ENCODE peak calls at places on chromosome 22, in seven cellular contexts. W, E, M, L, V, I and Z are unnamed samples.

GRCh38 chr22:40764743-40765441 is 54.3 kb downstream of the SLC25A17 start:
- DNase-seq in V (no peak), M (peak), E (no peak), W (no peak), I (peak), L (peak), Z (no peak)

GRCh38 chr22:45683680-45684079 is 12.0 kb downstream of the ATXN10 start:
- DNase-seq in E (no peak), W (no peak), V (no peak), I (no peak), M (no peak), L (no peak), Z (no peak)

GRCh38 chr22:35425971-35426800 is 26.2 kb downstream of the MCM5 start:
- DNase-seq in L (no peak), V (peak), M (peak), E (no peak), W (peak), I (no peak), Z (no peak)

GRCh38 chr22:44648085-44648820 is 53.8 kb upstream of the PRR5 start:
- DNase-seq in L (no peak), M (no peak), E (no peak), I (no peak), V (no peak), W (no peak), Z (no peak)

GRCh38 chr22:36565686-36566085 is 36.7 kb upstream of the EIF3D start:
- DNase-seq in I (no peak), E (no peak), M (no peak), L (no peak), W (no peak), V (no peak), Z (no peak)

GRCh38 chr22:41445171-41446056 is 1.2 kb downstream of the TOB2 start:
- DNase-seq in L (no peak), M (peak), I (peak), V (no peak), E (no peak), W (no peak), Z (peak)

GRCh38 chr22:27937453-27937852 is 18.4 kb upstream of the PITPNB start:
- DNase-seq in I (no peak), L (no peak), W (peak), M (no peak), E (no peak), V (no peak), Z (no peak)

GRCh38 chr22:25077056-25077455 is 122.6 kb upstream of the CRYBB3 start:
- DNase-seq in I (no peak), L (no peak), E (no peak), M (no peak), W (no peak), V (no peak), Z (no peak)

GRCh38 chr22:29994027-29994715 is 86.1 kb upstream of the HORMAD2 start:
- DNase-seq in E (no peak), V (no peak), M (peak), W (peak), L (peak), I (no peak), Z (no peak)

GRCh38 chr22:29811377-29811776 is 26.7 kb downstream of the ASCC2 start:
- DNase-seq in M (no peak), E (no peak), I (no peak), L (no peak), V (no peak), W (no peak), Z (no peak)

GRCh38 chr22:45469573-45470383 is 32.9 kb upstream of the FBLN1 start:
- DNase-seq in E (no peak), I (no peak), V (no peak), L (no peak), W (peak), M (no peak), Z (no peak)

GRCh38 chr22:17802822-17803221 is 28.6 kb upstream of the BID start:
- DNase-seq in V (no peak), W (no peak), E (no peak), L (no peak), I (no peak), M (peak), Z (no peak)

GRCh38 chr22:35638408-35638807 is 9.8 kb upstream of the APOL6 start:
- DNase-seq in V (no peak), E (peak), M (peak), I (no peak), W (peak), L (no peak), Z (no peak)

GRCh38 chr22:17716529-17716928 is 57.7 kb downstream of the BID start:
- DNase-seq in V (no peak), E (no peak), L (no peak), M (no peak), W (no peak), I (no peak), Z (no peak)

GRCh38 chr22:23531966-23532735 is 47.9 kb downstream of the IGLL1 start:
- DNase-seq in I (no peak), E (no peak), M (no peak), V (no peak), W (no peak), L (no peak), Z (no peak)

GRCh38 chr22:46801331-46801811 is 38.9 kb downstream of the TBC1D22A start:
- DNase-seq in W (no peak), I (no peak), L (no peak), V (no peak), E (no peak), M (no peak), Z (no peak)

GRCh38 chr22:37202001-37202555 is 10.2 kb downstream of the SSTR3 start:
- DNase-seq in V (no peak), W (no peak), L (no peak), E (no peak), M (no peak), I (no peak), Z (no peak)